ENCODE peak calls at places on chromosomes 3 and 15, in ten cellular contexts. S is Karpas-422; T is HepG2; A is sigmoid colon; M is stomach; V is hepatocyte; C is heart right ventricle; W is A673; Z is endodermal cell; R is CD8-positive, alpha-beta T cell. D is an unnamed sample. For H3K4me1, the result is how much of the 10 kb centered on the place peaks cover.

GRCh38 chr15:27725733-27726132 is 373.4 kb downstream of the OCA2 start:
- DNase-seq in S (no peak), T (no peak), A (no peak), M (no peak), V (no peak), C (no peak), W (no peak), Z (no peak), R (no peak), D (no peak)

GRCh38 chr15:68553594-68553993 is 25.2 kb upstream of the CORO2B start:
- DNase-seq in S (no peak), T (no peak), A (no peak), M (no peak), V (no peak), C (no peak), W (no peak), Z (no peak), R (no peak), D (no peak)

GRCh38 chr15:52318729-52319500 is 23.3 kb upstream of the MYO5C start:
- DNase-seq in S (no peak), T (no peak), A (no peak), M (no peak), V (no peak), C (peak), W (no peak), Z (no peak), R (no peak), D (no peak)

GRCh38 chr3:155024006-155024638 is 56.0 kb upstream of the MME start:
- DNase-seq in S (no peak), T (no peak), A (no peak), M (no peak), V (no peak), C (no peak), W (no peak), Z (no peak), R (no peak), D (no peak)

GRCh38 chr3:132210476-132211346 is 106.5 kb upstream of the ACP3 start:
- DNase-seq in S (peak), T (peak), A (no peak), M (peak), V (peak), C (no peak), W (peak), Z (peak), R (no peak), D (no peak)

GRCh38 chr15:39666671-39667070 is 85.8 kb downstream of the THBS1 start:
- DNase-seq in S (no peak), T (no peak), A (no peak), M (no peak), V (no peak), C (no peak), W (peak), Z (no peak), R (no peak), D (no peak)

GRCh38 chr15:62618432-62618831 is 424.1 kb upstream of the TPM1 start:
- DNase-seq in S (no peak), T (no peak), A (no peak), M (no peak), V (peak), C (no peak), W (no peak), Z (no peak), R (no peak), D (no peak)

GRCh38 chr15:28112101-28112760 is 13.1 kb upstream of the OCA2 start:
- DNase-seq in S (no peak), T (no peak), A (peak), M (no peak), V (no peak), C (no peak), W (no peak), Z (no peak), R (no peak), D (no peak)

GRCh38 chr3:27593173-27593572 is 109.0 kb upstream of the SLC4A7 start:
- DNase-seq in S (no peak), T (no peak), A (no peak), M (no peak), V (no peak), C (no peak), W (no peak), Z (no peak), R (no peak), D (no peak)

GRCh38 chr3:196502775-196503181 is 790 bp downstream of the RNF168 start:
- DNase-seq in S (peak), T (peak), A (peak), M (peak), V (peak), C (peak), W (peak), Z (peak), R (peak), D (peak)

GRCh38 chr3:69016901-69017300 is 3.4 kb upstream of the EOGT start:
- DNase-seq in S (no peak), T (no peak), A (no peak), M (no peak), V (no peak), C (no peak), W (no peak), Z (no peak), R (no peak), D (no peak)

GRCh38 chr3:53074366-53074696 is 28.5 kb upstream of the SFMBT1 start:
- DNase-seq in S (no peak), T (no peak), A (peak), M (no peak), V (no peak), C (no peak), W (no peak), Z (no peak), R (no peak), D (no peak)

GRCh38 chr3:138479355-138479964 is 45.0 kb downstream of the ESYT3 start:
- DNase-seq in S (peak), T (peak), A (no peak), M (no peak), V (peak), C (no peak), W (peak), Z (peak), R (no peak), D (no peak)

GRCh38 chr3:159773706-159774105 is 214.9 kb upstream of the IL12A start:
- DNase-seq in S (no peak), T (no peak), A (no peak), M (no peak), V (no peak), C (no peak), W (no peak), Z (no peak), R (no peak), D (no peak)

GRCh38 chr3:46006646-46007045 is 11.0 kb upstream of the FYCO1 start:
- DNase-seq in S (no peak), T (no peak), A (no peak), M (no peak), V (peak), C (no peak), W (no peak), Z (no peak), R (no peak), D (no peak)

GRCh38 chr15:37100109-37100873 is at the start of gene MEIS2:
- DNase-seq in S (peak), T (peak), A (peak), M (peak), V (peak), C (peak), W (peak), Z (peak), R (no peak), D (peak)

GRCh38 chr3:108485146-108485545 is 25.2 kb downstream of the MYH15 start:
- DNase-seq in S (peak), T (no peak), A (no peak), M (no peak), V (no peak), C (no peak), W (peak), Z (peak), R (no peak), D (no peak)

GRCh38 chr3:44729384-44729910 is at the start of gene ZNF501:
- DNase-seq in S (peak), T (peak), A (peak), M (peak), V (peak), C (peak), W (peak), Z (peak), R (peak), D (peak)

GRCh38 chr3:10597733-10598132 is 92.3 kb upstream of the ATP2B2 start:
- DNase-seq in S (no peak), T (no peak), A (no peak), M (no peak), V (no peak), C (no peak), W (no peak), Z (no peak), R (no peak), D (no peak)

GRCh38 chr15:56901931-56902330 is 16.5 kb upstream of the TCF12 start:
- DNase-seq in S (no peak), T (no peak), A (no peak), M (no peak), V (no peak), C (no peak), W (peak), Z (no peak), R (no peak), D (no peak)

GRCh38 chr15:73601449-73602425 is 31.5 kb downstream of the NPTN start:
- DNase-seq in S (no peak), T (peak), A (peak), M (no peak), V (peak), C (no peak), W (peak), Z (no peak), R (no peak), D (no peak)

GRCh38 chr15:98728811-98729160 is 80.4 kb downstream of the IGF1R start:
- DNase-seq in S (no peak), T (no peak), A (no peak), M (no peak), V (no peak), C (no peak), W (no peak), Z (no peak), R (no peak), D (no peak)

GRCh38 chr15:54519577-54519976 is 541.3 kb downstream of the UNC13C start:
- DNase-seq in S (no peak), T (no peak), A (no peak), M (no peak), V (no peak), C (no peak), W (no peak), Z (no peak), R (no peak), D (no peak)

GRCh38 chr3:31197941-31198340 is 303.5 kb upstream of the GADL1 start:
- DNase-seq in S (no peak), T (no peak), A (no peak), M (no peak), V (peak), C (no peak), W (no peak), Z (no peak), R (no peak), D (no peak)

GRCh38 chr3:71201939-71202338 is 381.6 kb downstream of the FOXP1 start:
- DNase-seq in S (no peak), T (no peak), A (peak), M (peak), V (peak), C (peak), W (peak), Z (peak), R (no peak), D (peak)

GRCh38 chr3:139132976-139133375 is 88.3 kb upstream of the PRR23C start:
- DNase-seq in S (no peak), T (no peak), A (no peak), M (no peak), V (no peak), C (no peak), W (no peak), Z (no peak), R (no peak), D (no peak)

GRCh38 chr3:36317915-36318314 is 62.4 kb upstream of the STAC start:
- DNase-seq in S (no peak), T (no peak), A (no peak), M (no peak), V (no peak), C (no peak), W (no peak), Z (no peak), R (no peak), D (no peak)

GRCh38 chr15:68401496-68402431 is 30.2 kb downstream of the ITGA11 start:
- DNase-seq in S (no peak), T (no peak), A (no peak), M (no peak), V (no peak), C (no peak), W (no peak), Z (no peak), R (no peak), D (no peak)

GRCh38 chr3:52150860-52151259 is 3.4 kb downstream of the POC1A start:
- DNase-seq in S (no peak), T (no peak), A (no peak), M (no peak), V (no peak), C (no peak), W (no peak), Z (no peak), R (no peak), D (no peak)

GRCh38 chr15:101133751-101134261 is 118.0 kb downstream of the CHSY1 start:
- DNase-seq in S (no peak), T (no peak), A (no peak), M (no peak), V (no peak), C (no peak), W (no peak), Z (peak), R (no peak), D (no peak)

GRCh38 chr15:101129851-101130250 is 122.0 kb downstream of the CHSY1 start:
- DNase-seq in S (no peak), T (no peak), A (no peak), M (no peak), V (no peak), C (no peak), W (no peak), Z (no peak), R (no peak), D (no peak)

GRCh38 chr15:101132390-101133180 is 119.3 kb downstream of the CHSY1 start:
- DNase-seq in S (no peak), T (no peak), A (no peak), M (no peak), V (no peak), C (no peak), W (no peak), Z (no peak), R (no peak), D (no peak)

GRCh38 chr15:101133181-101133460 is 118.7 kb downstream of the CHSY1 start:
- DNase-seq in S (no peak), T (no peak), A (no peak), M (no peak), V (no peak), C (no peak), W (no peak), Z (peak), R (no peak), D (no peak)

DNA sequence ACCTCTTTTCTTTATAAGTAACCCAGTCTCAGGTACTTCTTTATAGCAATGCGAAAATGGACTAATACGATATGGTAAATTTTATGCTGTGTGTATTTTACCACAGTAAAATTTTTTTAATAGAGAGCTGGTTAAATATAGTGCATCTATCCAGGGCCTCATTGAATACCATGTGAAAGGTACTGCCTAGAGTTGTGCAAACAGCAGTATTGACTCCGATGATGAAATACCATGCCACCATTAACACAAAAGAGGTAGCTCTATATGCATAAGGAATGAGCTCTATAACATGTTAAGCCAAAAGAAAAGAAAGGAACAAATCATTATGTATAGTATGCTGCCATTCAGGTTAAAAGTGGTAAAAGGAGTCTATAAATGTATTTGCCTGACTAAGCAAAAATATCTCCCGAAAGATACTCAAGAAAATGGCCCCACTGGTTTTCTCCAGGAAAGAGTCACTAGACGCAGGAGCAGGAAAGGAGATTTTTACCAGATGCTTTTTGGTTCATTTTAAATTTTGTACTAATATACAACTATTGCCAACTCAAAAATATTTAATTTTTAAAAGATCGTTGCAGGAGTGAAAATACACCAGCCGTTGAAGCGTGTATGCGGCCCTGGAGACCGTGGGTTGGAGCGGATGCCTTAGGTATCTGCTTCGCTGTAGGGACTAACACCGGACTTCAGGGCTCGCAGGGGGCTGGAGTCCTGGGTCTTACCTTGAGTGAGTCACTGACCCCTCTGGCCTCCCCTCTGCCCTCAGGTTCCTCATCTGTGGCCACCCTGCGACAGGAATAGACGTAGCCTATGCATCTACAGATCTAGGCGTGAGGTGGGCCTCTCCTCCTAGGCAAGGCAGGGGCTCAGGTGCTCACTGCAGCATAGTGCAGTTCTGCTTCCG is 120.1 kb downstream of the CHSY1 start:
- DNase-seq in S (no peak), T (no peak), A (no peak), M (no peak), V (no peak), C (no peak), W (no peak), Z (peak), R (no peak), D (no peak)
- H3K4me1 ChIP-seq in S (under half), T (under half), A (under half), M (under half), V (under half), C (under half), W (under half), Z (under half), R (under half), D (under half)

GRCh38 chr3:58039609-58040008 is 31.4 kb downstream of the FLNB start:
- DNase-seq in S (no peak), T (no peak), A (peak), M (no peak), V (no peak), C (no peak), W (no peak), Z (no peak), R (no peak), D (no peak)
- H3K4me1 ChIP-seq in S (under half), T (half or more), A (half or more), M (under half), V (half or more), C (half or more), W (under half), Z (half or more), R (half or more), D (under half)

GRCh38 chr3:194103475-194103874 is 32.5 kb upstream of the HES1 start:
- DNase-seq in S (peak), T (no peak), A (no peak), M (no peak), V (no peak), C (no peak), W (no peak), Z (no peak), R (peak), D (no peak)

GRCh38 chr3:194104041-194104751 is 31.8 kb upstream of the HES1 start:
- DNase-seq in S (peak), T (no peak), A (no peak), M (no peak), V (no peak), C (no peak), W (peak), Z (no peak), R (no peak), D (no peak)

GRCh38 chr3:194102436-194102835 is 33.5 kb upstream of the HES1 start:
- DNase-seq in S (no peak), T (no peak), A (no peak), M (no peak), V (no peak), C (no peak), W (no peak), Z (no peak), R (no peak), D (no peak)

GRCh38 chr3:194100856-194101390 is 35.0 kb upstream of the HES1 start:
- DNase-seq in S (peak), T (no peak), A (no peak), M (no peak), V (peak), C (no peak), W (no peak), Z (no peak), R (no peak), D (no peak)

DNA sequence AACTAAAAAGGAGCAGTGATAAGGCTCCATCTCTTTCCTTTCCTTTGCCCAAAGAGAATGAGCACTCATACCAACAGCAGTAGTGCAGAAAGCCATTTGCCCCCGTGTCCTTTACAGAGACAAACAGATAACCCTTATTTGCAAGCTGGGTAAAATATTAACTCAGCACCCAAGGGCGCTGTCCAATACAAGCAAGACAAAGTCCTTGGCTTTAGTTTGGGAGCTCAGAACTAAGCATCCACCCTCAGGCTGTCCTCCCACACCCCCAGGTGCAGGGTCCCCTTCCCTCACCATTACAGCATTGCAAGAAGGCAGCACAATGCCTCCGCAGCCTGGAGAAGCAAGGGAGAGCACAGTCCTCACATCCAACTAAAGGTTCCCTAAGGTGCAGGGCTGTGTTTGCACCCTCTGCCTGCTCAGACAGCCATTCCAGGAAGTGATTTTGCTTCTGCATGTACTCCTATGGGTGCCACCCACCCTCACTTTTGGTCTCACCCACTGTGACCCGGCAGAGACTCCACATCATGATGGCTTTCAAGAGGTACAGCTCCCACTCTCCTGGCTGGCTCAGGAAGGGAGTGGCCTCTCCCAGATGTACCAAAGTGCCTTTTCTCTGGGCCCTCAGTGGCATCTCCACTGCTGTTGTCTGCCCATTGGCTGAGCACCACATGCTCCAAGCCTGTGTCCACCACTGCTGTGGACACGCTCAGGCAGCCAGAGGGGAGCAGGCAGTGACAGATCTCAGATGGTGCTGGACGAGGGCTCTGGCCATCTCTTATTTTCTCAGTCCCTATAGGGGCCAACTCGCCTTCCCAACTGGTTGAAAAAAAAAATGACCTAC is 34.1 kb upstream of the HES1 start:
- DNase-seq in S (peak), T (peak), A (no peak), M (peak), V (peak), C (no peak), W (no peak), Z (no peak), R (no peak), D (no peak)
- H3K4me1 ChIP-seq in S (half or more), T (half or more), A (under half), M (under half), V (under half), C (under half), W (under half), Z (under half), R (under half), D (under half)

DNA sequence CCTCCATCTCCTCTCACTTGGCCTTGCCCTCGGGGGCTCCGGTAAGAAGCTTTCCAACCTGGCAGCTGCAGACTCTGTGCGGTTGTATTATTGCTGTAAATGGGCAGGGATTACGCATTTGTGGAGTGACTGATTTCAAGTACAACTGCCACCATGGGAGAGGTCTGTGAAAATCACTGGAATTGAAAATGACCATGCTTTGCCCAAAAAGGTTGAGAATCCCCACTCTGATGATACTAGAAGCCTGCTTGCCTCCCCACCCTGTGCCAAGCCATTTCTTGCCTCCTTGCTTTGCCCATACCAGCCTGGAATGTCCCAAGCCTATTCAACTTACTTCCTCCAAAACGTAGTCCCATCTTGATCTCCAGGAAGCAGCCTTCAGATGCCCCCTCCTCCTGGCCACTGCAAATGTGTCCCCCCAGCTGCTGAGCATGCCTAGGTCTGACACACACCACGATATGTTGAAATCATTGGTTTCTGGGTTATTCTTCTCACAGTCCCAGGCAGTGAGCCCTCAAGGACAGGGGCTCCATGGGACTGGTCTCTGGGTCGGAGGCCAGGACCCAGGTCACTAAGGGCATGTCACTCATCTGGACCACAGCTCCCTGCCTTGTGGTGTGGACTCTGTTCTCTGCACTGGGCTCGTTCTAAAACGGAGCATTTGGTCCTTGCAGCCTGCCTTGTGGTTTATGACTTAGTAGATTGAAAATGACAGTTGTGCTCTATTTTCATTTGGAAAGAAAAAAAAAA is 42.9 kb downstream of the SMAD3 start:
- DNase-seq in S (no peak), T (peak), A (no peak), M (no peak), V (no peak), C (no peak), W (no peak), Z (no peak), R (no peak), D (no peak)
- H3K4me1 ChIP-seq in S (under half), T (half or more), A (half or more), M (half or more), V (under half), C (half or more), W (under half), Z (under half), R (half or more), D (half or more)

GRCh38 chr3:119352235-119352634 is 58.1 kb downstream of the ARHGAP31 start:
- DNase-seq in S (peak), T (no peak), A (no peak), M (no peak), V (no peak), C (no peak), W (no peak), Z (no peak), R (peak), D (no peak)
- H3K4me1 ChIP-seq in S (under half), T (under half), A (under half), M (under half), V (under half), C (half or more), W (under half), Z (under half), R (under half), D (under half)

D was measured in thoracic aorta.